ENCODE peak calls at places on chromosomes 5 and 9, in nine cellular contexts. K is NCI-H510A treated with DMSO at 0.1 percent for 48 hours; Y is activated CD4-positive, alpha-beta T cell treated with anti-CD3 and anti-CD28 coated beads for 1 hour; F is GM06990; X is ovary; W is T-helper 1 cell; L is AG20443; E is retinal pigment epithelial cell; O is psoas muscle. D is an unnamed sample.
A peak's percentile ranks its signal among the peaks of the same experiment; 100 is the strongest.

GRCh38 chr5:84181093-84181492 is 203.6 kb downstream of the EDIL3 start:
- DNase-seq in K (no peak), Y (no peak), X (no peak), F (no peak), L (peak; percentile 10), E (no peak), W (no peak), O (no peak), D (no peak)

GRCh38 chr9:36690769-36691168 is 118.1 kb downstream of the MELK start:
- DNase-seq in K (no peak), W (no peak), Y (no peak), O (no peak), X (no peak), L (no peak), E (no peak), F (peak; percentile 17), D (no peak)

GRCh38 chr9:94991961-94992907 is 265.7 kb downstream of the AOPEP start:
- DNase-seq in L (no peak), X (no peak), F (no peak), O (no peak), K (no peak), W (no peak), Y (no peak), E (no peak), D (no peak)

GRCh38 chr5:139998837-139999236 is 44.3 kb downstream of the NRG2 start:
- DNase-seq in W (no peak), K (no peak), F (peak; percentile 22), E (no peak), X (no peak), Y (no peak), O (no peak), L (no peak), D (no peak)

GRCh38 chr5:159971038-159971437 is 37.9 kb upstream of the TTC1 start:
- DNase-seq in Y (no peak), O (no peak), K (no peak), X (no peak), E (no peak), F (no peak), W (no peak), L (no peak), D (no peak)

GRCh38 chr9:33447404-33448158 is at the start of gene AQP3:
- DNase-seq in W (peak; percentile 48), L (peak; percentile 88), O (peak; percentile 69), K (peak; percentile 25), E (no peak), Y (peak; percentile 61), X (peak; percentile 72), F (peak; percentile 57), D (peak; percentile 79)

GRCh38 chr5:138922494-138922893 is 47.4 kb upstream of the LRRTM2 start:
- DNase-seq in F (no peak), K (no peak), Y (no peak), O (no peak), X (no peak), E (no peak), L (no peak), W (no peak), D (no peak)

GRCh38 chr5:93791520-93791972 is 50.1 kb upstream of the POU5F2 start:
- DNase-seq in O (no peak), E (no peak), L (no peak), F (no peak), X (no peak), W (no peak), K (peak; percentile 37), Y (no peak), D (no peak)

GRCh38 chr5:164051745-164052144 is 546.3 kb downstream of the MAT2B start:
- DNase-seq in F (no peak), O (no peak), L (no peak), E (no peak), K (no peak), W (no peak), X (no peak), Y (no peak), D (no peak)

GRCh38 chr5:15719784-15720183 is 219.8 kb downstream of the FBXL7 start:
- DNase-seq in E (no peak), X (no peak), O (no peak), Y (no peak), F (no peak), L (no peak), K (no peak), W (no peak), D (no peak)

GRCh38 chr5:176796411-176796810 is 13.9 kb upstream of the UNC5A start:
- DNase-seq in X (no peak), O (no peak), Y (no peak), W (no peak), F (no peak), L (peak; percentile 67), K (no peak), E (no peak), D (no peak)

GRCh38 chr5:33936004-33936380 is 194 bp upstream of the RXFP3 start:
- DNase-seq in W (no peak), L (peak; percentile 90), K (peak; percentile 17), O (peak; percentile 54), F (peak; percentile 72), Y (no peak), X (peak; percentile 74), E (no peak), D (peak; percentile 49)

GRCh38 chr9:27600254-27600653 is 27.0 kb upstream of the C9orf72 start:
- DNase-seq in Y (no peak), F (no peak), W (no peak), O (no peak), X (no peak), E (no peak), K (no peak), L (no peak), D (no peak)

GRCh38 chr9:136858844-136859757 is 7.0 kb downstream of the MAMDC4 start:
- DNase-seq in F (peak; percentile 13), L (peak; percentile 51), W (no peak), X (peak; percentile 64), E (peak; percentile 29), K (no peak), Y (no peak), O (peak; percentile 52), D (peak; percentile 95)

GRCh38 chr5:169291877-169292276 is 9.1 kb downstream of the SLIT3 start:
- DNase-seq in E (no peak), O (no peak), X (no peak), W (no peak), L (no peak), K (no peak), Y (no peak), F (no peak), D (no peak)

GRCh38 chr9:7185612-7186011 is 427.8 kb downstream of the KDM4C start:
- DNase-seq in O (no peak), X (no peak), K (no peak), Y (no peak), F (no peak), W (no peak), E (peak; percentile 98), L (peak; percentile 77), D (no peak)

GRCh38 chr9:135588371-135588770 is 26.8 kb downstream of the PAEP start:
- DNase-seq in Y (no peak), O (no peak), F (no peak), X (no peak), W (no peak), K (no peak), E (no peak), L (peak; percentile 5), D (peak; percentile 20)

GRCh38 chr9:134174073-134174449 is 9.7 kb upstream of the RNU6ATAC start:
- DNase-seq in F (no peak), O (no peak), L (no peak), K (no peak), Y (no peak), X (no peak), E (no peak), W (no peak), D (no peak)

D was measured in stomach.